ENCODE peak calls at places on chromosomes 4 and X, in five cellular contexts. Q is SK-N-SH, P is H1, Y is sigmoid colon, E is stomach. S is an unnamed sample.

GRCh38 chrX:19545651-19546050 is 30.3 kb upstream of the MAP3K15 start:
- DNase-seq in Q (no peak), E (no peak), Y (no peak), P (no peak), S (no peak)

GRCh38 chrX:136028383-136028984 is 43.2 kb downstream of the SLC9A6 start:
- DNase-seq in Y (no peak), E (no peak), Q (peak), P (no peak), S (no peak)

GRCh38 chrX:12978205-12979010 is 3.5 kb downstream of the TMSB4X start:
- DNase-seq in Y (peak), P (no peak), Q (no peak), E (peak), S (peak)

GRCh38 chr4:5788144-5788543 is 77.1 kb downstream of the EVC start:
- DNase-seq in P (peak), Y (peak), Q (no peak), E (no peak), S (no peak)

GRCh38 chr4:61373901-61374611 is 173.9 kb downstream of the ADGRL3 start:
- DNase-seq in Y (no peak), E (no peak), Q (no peak), P (no peak), S (no peak)

GRCh38 chrX:74537011-74537390 is 77.4 kb downstream of the RLIM start:
- DNase-seq in E (no peak), Y (no peak), Q (no peak), P (no peak), S (peak)

GRCh38 chrX:149950681-149951080 is 12.4 kb upstream of the EOLA2 start:
- DNase-seq in P (no peak), E (no peak), Q (peak), Y (no peak), S (no peak)

GRCh38 chr4:153490985-153491483 is 24.9 kb downstream of the TMEM131L start:
- DNase-seq in Y (no peak), E (no peak), P (no peak), Q (no peak), S (no peak)

GRCh38 chrX:1072637-1073377 is 139.6 kb downstream of the CRLF2 start:
- DNase-seq in Y (no peak), P (peak), Q (no peak), E (no peak), S (no peak)

GRCh38 chrX:8914636-8915035 is 113.5 kb upstream of the FAM9A start:
- DNase-seq in Q (no peak), E (no peak), P (no peak), Y (no peak), S (no peak)

GRCh38 chr4:112173593-112174559 is 28.6 kb downstream of the FAM241A start:
- DNase-seq in Q (no peak), E (peak), Y (no peak), P (no peak), S (no peak)

GRCh38 chr4:139709660-139710059 is 44.0 kb downstream of the MGST2 start:
- DNase-seq in E (no peak), Q (no peak), Y (no peak), P (no peak), S (no peak)

GRCh38 chr4:85778809-85779124 is 303.8 kb downstream of the ARHGAP24 start:
- DNase-seq in P (no peak), E (no peak), Y (no peak), Q (no peak), S (no peak)

GRCh38 chr4:168408620-168409019 is 71.7 kb downstream of the DDX60L start:
- DNase-seq in E (no peak), Q (peak), P (no peak), Y (peak), S (peak)

GRCh38 chr4:151408630-151409469 is at the start of gene FHIP1A:
- DNase-seq in Y (peak), Q (peak), P (peak), E (peak), S (peak)

GRCh38 chr4:151408380-151408629 is 671 bp upstream of the FHIP1A start:
- DNase-seq in Y (no peak), P (peak), E (no peak), Q (no peak), S (no peak)

GRCh38 chr4:151407018-151407417 is 2.0 kb upstream of the FHIP1A start:
- DNase-seq in E (no peak), Y (no peak), Q (no peak), P (no peak), S (no peak)

GRCh38 chr4:151409470-151410313 is 716 bp downstream of the FHIP1A start:
- DNase-seq in Q (peak), Y (peak), E (peak), P (peak), S (peak)

DNA sequence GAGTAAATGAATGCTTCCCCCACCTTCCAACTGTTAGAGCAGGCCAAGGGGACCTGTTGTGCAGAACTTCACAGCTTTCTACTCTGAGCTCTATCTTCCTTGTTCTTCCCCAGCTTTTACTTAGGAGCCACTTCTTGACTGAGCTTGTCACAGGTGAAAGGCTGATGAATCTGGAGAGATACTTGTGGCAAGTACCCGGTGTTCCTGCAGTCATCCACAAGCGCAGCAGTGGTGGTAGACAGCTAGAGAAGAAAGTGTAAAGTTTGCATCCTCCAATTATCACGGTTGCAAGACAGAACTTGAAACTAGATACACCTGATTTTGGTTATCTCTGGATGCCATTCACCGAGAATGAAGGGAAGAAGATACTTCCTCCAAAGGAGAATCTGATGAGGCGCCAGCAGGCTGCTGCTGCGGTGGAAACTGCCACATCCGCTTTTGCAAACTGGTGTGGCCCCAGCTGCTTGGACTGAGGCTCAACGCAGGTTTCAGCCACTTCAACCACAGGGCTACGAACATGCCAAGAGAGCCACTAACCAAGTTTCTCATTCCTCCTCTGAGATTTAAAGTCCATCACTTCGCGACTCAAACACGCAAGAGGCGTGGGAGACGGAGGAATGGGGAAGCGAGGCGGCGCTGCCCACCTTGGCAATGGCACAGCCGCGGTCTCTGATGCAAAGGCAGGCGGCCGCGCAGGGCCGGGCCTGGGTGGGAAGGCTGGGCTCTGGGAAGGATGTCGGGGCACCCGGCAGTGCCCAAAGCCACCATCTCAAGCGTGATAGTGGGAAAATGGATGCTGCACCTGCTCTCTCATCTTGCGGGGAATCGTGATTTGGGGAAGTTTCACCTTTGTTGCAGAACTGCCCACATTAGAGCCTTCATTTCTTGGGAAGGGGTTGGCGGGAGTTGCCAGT is 1.3 kb upstream of the FHIP1A start:
- DNase-seq in Q (peak), Y (no peak), E (peak), P (peak), S (peak)
- TF ChIP-seq EP300 in Q (no peak), Y (no peak), E (no peak), P (no peak), S (no peak)

DNA sequence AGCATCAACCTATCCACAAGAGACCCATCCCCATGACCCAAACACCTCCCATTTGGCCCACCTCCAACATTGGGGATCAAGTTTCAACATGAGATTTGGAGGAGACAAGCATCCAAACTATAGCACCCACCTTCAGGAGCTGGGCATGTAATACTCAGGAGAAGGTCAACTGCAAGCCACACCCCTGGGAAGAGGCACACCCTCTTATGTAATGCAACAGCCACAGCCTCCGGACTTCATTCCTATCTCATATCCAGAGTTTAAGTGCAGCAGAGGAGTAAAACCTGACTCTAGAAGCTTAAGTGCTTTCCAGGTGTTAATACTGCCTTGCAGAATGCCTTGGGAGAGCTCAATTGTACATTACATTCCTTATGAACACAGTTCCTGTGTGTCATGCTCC is 197.4 kb downstream of the PTTG2 start:
- DNase-seq in P (no peak), Y (no peak), Q (no peak), E (peak), S (no peak)
- TF ChIP-seq EP300 in P (no peak), Y (no peak), Q (no peak), E (no peak), S (no peak)

GRCh38 chr4:116020141-116020722 is 906.8 kb upstream of the NDST4 start:
- DNase-seq in E (no peak), Q (no peak), Y (no peak), P (no peak), S (no peak)

GRCh38 chr4:116023049-116023448 is 909.6 kb upstream of the NDST4 start:
- DNase-seq in P (no peak), Y (no peak), Q (no peak), E (no peak), S (no peak)

GRCh38 chr4:116027311-116027710 is 913.9 kb upstream of the NDST4 start:
- DNase-seq in Q (no peak), P (no peak), Y (no peak), E (no peak), S (no peak)

DNA sequence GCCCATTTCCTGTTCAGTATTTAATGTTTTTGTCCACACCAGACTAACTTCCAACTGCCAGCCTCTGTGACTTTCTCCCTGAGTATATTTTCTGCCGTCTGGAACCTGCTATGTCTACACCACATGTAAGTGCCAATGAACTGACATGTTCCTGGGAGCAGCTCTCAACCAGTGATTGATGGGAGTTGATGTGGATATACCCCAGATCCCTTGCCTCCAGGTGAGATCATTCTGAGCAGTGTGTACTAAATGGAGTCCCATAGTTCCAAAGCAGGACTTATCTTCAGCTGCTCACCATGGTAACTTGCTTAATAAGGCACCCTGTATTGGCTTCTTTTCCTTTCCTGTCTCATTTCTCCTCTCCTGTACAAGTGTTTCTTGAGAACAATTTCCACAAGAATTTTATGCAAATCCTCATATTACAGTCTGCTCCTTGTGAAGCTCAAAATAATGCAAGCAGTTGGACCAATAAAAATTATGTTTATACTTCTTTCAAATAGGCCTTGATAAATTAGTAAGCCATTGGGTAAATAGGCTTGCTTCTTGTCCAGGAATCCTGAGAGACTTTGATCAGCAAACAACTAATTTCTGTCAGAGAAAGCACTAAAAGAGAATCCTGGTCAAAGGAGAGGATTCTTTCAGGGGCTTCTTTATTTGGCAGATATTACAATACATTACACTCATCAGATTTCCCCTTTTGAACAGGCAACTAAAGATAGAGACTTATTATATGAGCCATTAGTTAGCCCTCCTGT is 911.7 kb upstream of the NDST4 start:
- DNase-seq in Q (no peak), Y (no peak), P (no peak), E (no peak), S (no peak)
- TF ChIP-seq EP300 in Q (no peak), Y (no peak), P (no peak), E (no peak), S (no peak)

DNA sequence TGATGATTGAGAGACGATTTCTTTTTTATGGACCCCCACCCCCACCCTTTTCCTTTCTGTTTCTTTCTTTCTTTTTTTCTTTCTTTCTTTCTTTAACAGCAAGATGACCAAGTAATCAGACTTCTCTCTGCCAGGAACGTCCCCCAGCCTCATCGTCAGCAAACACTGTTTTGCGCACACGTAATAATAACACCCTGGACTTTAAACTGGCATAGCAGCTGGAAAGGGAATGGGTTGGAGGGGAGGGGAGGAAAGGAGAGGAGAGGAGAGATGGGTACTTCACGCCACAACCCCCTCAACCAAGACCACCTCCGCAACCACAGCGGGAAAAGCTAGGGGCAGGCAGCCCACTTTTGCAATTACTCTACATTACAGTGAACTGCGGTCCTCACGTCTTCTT is 1.1 kb downstream of the GABRA2 start:
- DNase-seq in Q (no peak), E (no peak), P (peak), Y (no peak), S (no peak)
- TF ChIP-seq EP300 in Q (no peak), E (no peak), P (no peak), Y (no peak), S (no peak)

DNA sequence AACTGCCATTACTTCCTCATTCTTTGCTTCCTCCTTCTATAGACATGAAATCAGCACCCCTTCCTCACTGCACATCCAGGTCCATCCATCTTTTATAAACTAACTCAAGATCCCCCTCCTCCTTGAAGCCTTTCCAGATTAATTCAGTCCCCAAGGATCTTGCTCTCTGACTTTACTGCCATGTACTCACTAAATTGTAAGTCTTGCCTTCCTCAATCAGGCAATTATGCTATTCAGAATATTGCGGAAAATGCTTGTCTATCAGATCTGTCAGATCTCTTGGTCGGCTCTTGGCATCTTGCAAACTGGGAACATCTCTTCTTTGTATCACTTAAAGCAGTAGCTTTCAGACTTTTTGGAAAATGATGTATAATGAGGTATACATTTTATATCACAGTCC is 3.6 kb downstream of the GPRIN3 start:
- DNase-seq in P (no peak), Y (no peak), E (no peak), Q (no peak), S (no peak)
- TF ChIP-seq EP300 in P (no peak), Y (no peak), E (no peak), Q (no peak), S (no peak)

DNA sequence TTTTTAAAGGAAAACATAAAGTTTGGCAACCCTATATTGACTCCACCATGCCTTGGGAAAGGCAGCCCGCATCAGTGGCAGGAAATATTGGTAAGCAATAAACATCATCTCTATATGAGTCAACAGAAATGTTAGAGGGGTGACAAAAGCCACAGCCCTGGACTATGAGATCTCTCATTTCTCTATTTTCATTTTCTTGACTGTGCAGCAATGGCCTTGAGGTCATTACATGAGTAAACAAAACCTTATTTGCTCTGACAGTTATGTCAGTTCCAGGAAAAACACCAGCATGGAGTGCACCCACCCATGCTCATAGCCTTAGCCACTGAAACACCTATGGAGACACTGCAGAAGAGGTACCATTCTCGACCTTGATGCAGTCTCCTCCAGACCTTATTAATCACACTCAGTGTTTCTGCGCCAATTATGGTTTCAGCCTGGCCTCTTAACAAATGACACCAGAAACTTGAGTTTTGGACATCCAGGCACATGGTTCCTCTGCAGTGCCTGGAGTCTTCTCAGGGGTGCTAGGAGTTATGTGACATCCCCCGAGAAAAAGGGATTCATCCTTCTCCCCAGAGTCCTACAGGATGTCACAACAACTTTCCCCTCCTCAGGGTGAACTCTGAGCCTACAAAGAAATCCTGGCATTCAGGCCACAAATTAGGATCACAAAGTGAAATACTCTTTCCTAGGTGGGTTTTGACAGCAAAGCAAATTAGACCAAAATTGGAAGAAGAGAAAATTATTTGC is 16.0 kb upstream of the HPGD start:
- DNase-seq in Q (no peak), P (no peak), Y (no peak), E (no peak), S (no peak)
- TF ChIP-seq EP300 in Q (no peak), P (no peak), Y (no peak), E (no peak), S (no peak)

DNA sequence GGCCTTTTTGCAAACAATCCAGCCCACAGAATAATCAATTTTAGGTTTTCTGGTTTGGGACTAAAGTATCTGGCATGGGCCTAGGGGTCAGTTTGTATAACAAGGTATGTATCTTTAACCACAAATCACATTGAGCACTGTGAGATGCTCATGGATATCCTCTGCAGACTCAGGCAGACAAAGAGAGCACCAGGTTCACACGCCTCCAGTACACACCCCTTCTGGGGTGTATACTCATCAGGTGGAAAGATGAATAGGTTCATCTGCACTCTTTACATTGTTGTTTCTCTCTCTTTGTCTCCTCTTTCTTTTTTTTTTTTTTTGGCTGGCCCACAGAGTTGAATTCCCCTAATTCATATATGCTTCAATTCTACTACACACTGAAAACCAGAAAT is 21.1 kb downstream of the TEC start:
- DNase-seq in P (no peak), Q (no peak), E (no peak), Y (no peak), S (no peak)
- TF ChIP-seq EP300 in P (no peak), Q (no peak), E (no peak), Y (no peak), S (no peak)

GRCh38 chrX:11241720-11242119 is 51.5 kb upstream of the AMELX start:
- DNase-seq in Y (no peak), E (no peak), P (no peak), Q (no peak), S (no peak)

GRCh38 chrX:11242704-11243103 is 50.5 kb upstream of the AMELX start:
- DNase-seq in Q (no peak), P (no peak), E (no peak), Y (no peak), S (no peak)

GRCh38 chrX:11244641-11245040 is 48.6 kb upstream of the AMELX start:
- DNase-seq in Q (no peak), P (no peak), Y (peak), E (no peak), S (peak)

DNA sequence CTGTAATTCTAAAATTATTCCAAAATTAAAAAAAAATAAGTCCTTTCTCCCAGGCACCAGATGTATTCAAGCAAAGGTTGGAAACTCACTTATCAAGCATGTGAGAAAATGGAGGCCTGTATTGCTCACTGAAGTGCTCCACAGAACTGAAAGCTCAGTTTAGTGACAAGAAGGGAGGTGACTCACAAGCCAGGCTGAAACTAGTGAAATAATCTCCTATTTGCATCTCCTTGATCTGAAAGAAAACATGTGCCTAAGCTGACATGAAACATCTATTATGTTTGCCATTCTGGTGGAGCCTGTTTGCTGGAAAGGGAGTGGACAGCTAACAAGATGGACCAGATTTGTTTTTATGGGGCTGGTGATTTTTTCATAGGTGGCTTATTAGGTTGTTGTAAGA is 54.0 kb upstream of the AMELX start:
- DNase-seq in P (no peak), E (no peak), Q (peak), Y (no peak), S (no peak)
- TF ChIP-seq EP300 in P (no peak), E (no peak), Q (peak), Y (no peak), S (no peak)

GRCh38 chr4:74304136-74304628 is 4.1 kb upstream of the EPGN start:
- DNase-seq in Q (no peak), E (no peak), Y (no peak), P (no peak), S (no peak)
- TF ChIP-seq EP300 in Q (no peak), E (no peak), Y (no peak), P (no peak), S (no peak)

S was measured in ovary.